ENCODE peak calls at places on chromosome 12, in six cellular contexts. N, T, F, M, K and J are unnamed samples.

GRCh38 chr12:12685305-12685704 is 10.7 kb downstream of the GPR19 start:
- DNase-seq in F (no peak), M (no peak), N (no peak), K (no peak), T (no peak), J (no peak)

GRCh38 chr12:25162866-25163265 is 32.1 kb downstream of the DNAI7 start:
- DNase-seq in T (no peak), K (no peak), N (no peak), M (no peak), F (no peak), J (no peak)

GRCh38 chr12:58764100-58764953 is 156.0 kb downstream of the LRIG3 start:
- DNase-seq in K (no peak), N (no peak), T (peak; percentile 42), F (no peak), M (no peak), J (no peak)

GRCh38 chr12:125528300-125528699 is 463.1 kb downstream of the AACS start:
- DNase-seq in K (no peak), F (no peak), M (no peak), N (no peak), T (no peak), J (no peak)

GRCh38 chr12:40829738-40830144 is 137.5 kb downstream of the CNTN1 start:
- DNase-seq in M (no peak), N (no peak), K (no peak), T (no peak), F (no peak), J (no peak)

GRCh38 chr12:109741970-109742372 is 28.3 kb downstream of the FAM222A start:
- DNase-seq in M (no peak), N (peak; percentile 9), K (no peak), F (peak; percentile 51), T (no peak), J (no peak)

GRCh38 chr12:10227648-10228047 is 15.0 kb downstream of the GABARAPL1 start:
- DNase-seq in F (no peak), N (no peak), T (no peak), K (no peak), M (no peak), J (no peak)

GRCh38 chr12:24488091-24488596 is 460.8 kb downstream of the BCAT1 start:
- DNase-seq in T (no peak), N (no peak), K (no peak), F (no peak), M (no peak), J (no peak)

GRCh38 chr12:11927311-11927935 is 143.3 kb upstream of the BCL2L14 start:
- DNase-seq in F (no peak), T (no peak), M (no peak), N (no peak), K (no peak), J (no peak)

GRCh38 chr12:46770501-46771183 is 55.2 kb downstream of the SLC38A4 start:
- DNase-seq in F (no peak), N (no peak), M (no peak), K (no peak), T (no peak), J (no peak)

GRCh38 chr12:19963972-19964371 is 404.4 kb upstream of the PDE3A start:
- DNase-seq in K (no peak), T (no peak), M (no peak), N (no peak), F (no peak), J (no peak)

GRCh38 chr12:88225776-88226175 is 83.7 kb downstream of the TMTC3 start:
- DNase-seq in N (no peak), T (no peak), K (no peak), M (no peak), F (no peak), J (no peak)

GRCh38 chr12:132444957-132445883 is 44.7 kb upstream of the FBRSL1 start:
- DNase-seq in K (peak; percentile 39), T (no peak), F (no peak), M (no peak), N (no peak), J (peak; percentile 51)

GRCh38 chr12:48027183-48028002 is 23.1 kb upstream of the COL2A1 start:
- DNase-seq in N (no peak), M (no peak), F (no peak), T (no peak), K (no peak), J (no peak)

GRCh38 chr12:65607271-65607880 is 216.9 kb upstream of the HMGA2 start:
- DNase-seq in K (no peak), M (no peak), T (no peak), N (no peak), F (no peak), J (no peak)

GRCh38 chr12:21774358-21775129 is at the start of gene KCNJ8:
- DNase-seq in N (peak; percentile 90), K (no peak), T (peak; percentile 15), M (no peak), F (peak; percentile 92), J (peak; percentile 97)

GRCh38 chr12:27064397-27065342 is 17.7 kb downstream of the C12orf71 start:
- DNase-seq in F (no peak), M (no peak), K (no peak), N (no peak), T (no peak), J (no peak)

GRCh38 chr12:117450186-117450585 is 88.8 kb upstream of the NOS1 start:
- DNase-seq in T (no peak), N (no peak), K (no peak), M (no peak), F (no peak), J (no peak)

GRCh38 chr12:6038160-6038559 is 86.3 kb downstream of the VWF start:
- DNase-seq in M (no peak), K (peak; percentile 74), F (peak; percentile 68), T (peak; percentile 66), N (no peak), J (no peak)

GRCh38 chr12:117986705-117987469 is 18.1 kb upstream of the KSR2 start:
- DNase-seq in N (no peak), T (no peak), F (no peak), M (peak; percentile 40), K (no peak), J (no peak)

GRCh38 chr12:131445184-131445974 is 265.5 kb upstream of the SFSWAP start:
- DNase-seq in K (no peak), F (no peak), N (no peak), T (no peak), M (no peak), J (no peak)

GRCh38 chr12:54134850-54135249 is 53.9 kb downstream of the SMUG1 start:
- DNase-seq in K (no peak), F (no peak), N (no peak), M (no peak), T (no peak), J (no peak)

GRCh38 chr12:117907108-117907689 is 61.6 kb downstream of the KSR2 start:
- DNase-seq in M (no peak), K (no peak), N (no peak), F (no peak), T (no peak), J (no peak)

GRCh38 chr12:74586251-74586650 is 48.6 kb downstream of the ATXN7L3B start:
- DNase-seq in F (no peak), M (no peak), T (peak; percentile 3), K (no peak), N (no peak), J (no peak)

GRCh38 chr12:108356902-108357806 is 18.0 kb upstream of the CMKLR1 start:
- DNase-seq in M (no peak), T (no peak), K (no peak), N (no peak), F (no peak), J (no peak)

GRCh38 chr12:19800884-19801283 is 361.6 kb downstream of the AEBP2 start:
- DNase-seq in N (no peak), K (no peak), F (no peak), T (no peak), M (no peak), J (no peak)

GRCh38 chr12:132156926-132157325 is 12.7 kb downstream of the NOC4L start:
- DNase-seq in F (no peak), K (no peak), T (no peak), N (no peak), M (no peak), J (no peak)

GRCh38 chr12:98422809-98423208 is 92.6 kb upstream of the TMPO start:
- DNase-seq in M (no peak), F (no peak), K (peak; percentile 82), T (no peak), N (no peak), J (no peak)

GRCh38 chr12:100268835-100269564 is 2.0 kb downstream of the SCYL2 start:
- DNase-seq in T (no peak), M (no peak), F (no peak), K (no peak), N (no peak), J (no peak)
- H3K4me3 ChIP-seq in T (peak overlapping the region; percentile 73), M (peak overlapping the region; percentile 78), F (peak overlapping the region; percentile 72), K (peak overlapping the region; percentile 88), N (peak overlapping the region; percentile 80), J (peak overlapping the region; percentile 95)

DNA sequence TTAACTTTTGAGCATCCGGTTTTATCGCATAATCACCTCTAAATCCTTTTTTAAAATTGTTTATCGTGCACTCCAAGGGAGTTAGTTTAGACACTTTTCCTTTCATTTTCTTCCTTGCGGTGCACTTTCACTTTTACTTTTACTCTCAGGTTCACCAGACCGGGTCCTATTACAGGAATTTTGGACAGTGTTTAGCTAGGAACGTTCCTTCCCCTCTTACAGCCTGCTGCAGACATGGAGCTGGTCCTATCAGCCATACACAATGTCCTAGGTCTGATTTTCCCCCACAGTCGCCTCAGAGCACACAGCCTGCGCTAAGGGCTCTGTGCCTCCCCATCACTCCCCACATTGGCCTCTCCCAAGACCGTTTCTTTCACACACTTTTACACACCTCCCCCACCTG is 103.9 kb downstream of the ALG10 start:
- DNase-seq in T (no peak), K (no peak), N (no peak), F (no peak), M (no peak), J (no peak)
- H3K4me3 ChIP-seq in T (no peak overlapping the region), K (peak overlapping the region; percentile 9), N (peak overlapping the region; percentile 18), F (peak overlapping the region; percentile 23), M (peak overlapping the region; percentile 25), J (peak overlapping the region; percentile 40)

DNA sequence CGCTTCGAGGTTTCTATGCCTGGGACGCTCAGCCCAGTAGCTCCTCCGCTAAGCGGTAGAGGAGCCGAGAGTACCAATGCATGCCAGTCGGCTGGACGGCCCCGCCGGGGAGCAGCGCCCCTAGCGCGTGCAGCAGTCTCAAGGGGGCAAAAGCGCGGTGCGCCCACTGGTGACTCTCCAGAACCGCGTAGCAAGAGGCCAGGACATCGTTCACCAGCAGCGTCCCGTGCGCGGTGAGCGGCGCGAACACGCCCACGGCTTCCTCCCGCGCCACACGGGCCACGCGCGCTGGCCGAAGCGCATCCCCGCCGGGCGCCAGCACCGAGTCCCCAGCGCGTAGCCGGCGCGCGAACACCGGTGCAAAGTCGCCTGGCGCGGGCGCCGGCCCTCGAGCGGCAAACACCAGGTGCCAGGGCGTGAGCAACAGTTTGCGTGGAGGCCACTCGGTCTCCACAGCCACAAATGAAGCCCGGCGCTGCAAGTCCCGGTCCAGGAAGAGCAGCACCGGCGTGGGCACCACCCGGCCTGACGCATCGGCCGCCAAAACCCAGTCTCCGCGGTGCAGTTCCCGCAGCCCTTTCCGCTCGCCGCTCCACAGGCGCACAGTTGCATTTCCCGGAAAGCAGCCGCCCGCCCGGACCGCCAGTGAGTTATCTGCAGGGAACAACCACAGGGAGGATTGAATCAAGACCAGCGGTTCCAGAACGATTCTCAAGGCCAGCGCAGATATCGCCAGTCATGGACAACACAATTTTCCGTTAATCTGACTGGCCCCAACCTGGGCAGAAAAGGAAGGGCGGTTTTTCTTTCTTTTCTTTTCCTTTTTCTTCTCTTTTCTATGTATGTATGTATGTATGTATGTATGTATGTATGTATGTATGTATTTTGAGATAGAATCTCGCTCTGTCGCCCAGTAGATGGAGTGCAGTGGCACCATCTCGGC is 4.5 kb downstream of the DHH start:
- DNase-seq in M (no peak), F (no peak), N (peak; percentile 40), K (no peak), T (no peak), J (peak; percentile 37)
- H3K4me3 ChIP-seq in M (peak overlapping the region; percentile 36), F (peak overlapping the region; percentile 23), N (peak overlapping the region; percentile 52), K (peak overlapping the region; percentile 23), T (no peak overlapping the region), J (peak overlapping the region; percentile 28)

GRCh38 chr12:56720696-56721615 is 4.1 kb downstream of the NACA start:
- DNase-seq in T (no peak), N (no peak), K (no peak), M (no peak), F (peak; percentile 39), J (no peak)
- H3K4me3 ChIP-seq in T (no peak overlapping the region), N (peak overlapping the region; percentile 7), K (no peak overlapping the region), M (no peak overlapping the region), F (no peak overlapping the region), J (no peak overlapping the region)